ENCODE peak calls at places on chromosomes 11 and 22, in four cellular contexts. F, J, D and H are unnamed samples. For H3K4me1, the result is how much of the 10 kb centered on the place peaks cover.

GRCh38 chr11:35598254-35599125 is 19.8 kb upstream of the FJX1 start:
- DNase-seq in J (peak), F (no peak), D (no peak), H (no peak)

GRCh38 chr11:81036168-81036870 is 1595.5 kb upstream of the TENM4 start:
- DNase-seq in D (no peak), F (no peak), J (no peak), H (no peak)

GRCh38 chr11:2036863-2037486 is 39.3 kb upstream of the H19 start:
- DNase-seq in F (no peak), D (no peak), J (no peak), H (no peak)

GRCh38 chr11:30143098-30143705 is 87.6 kb upstream of the FSHB start:
- DNase-seq in F (no peak), J (peak), D (no peak), H (no peak)

GRCh38 chr11:24585192-24585591 is 88.3 kb downstream of the LUZP2 start:
- DNase-seq in F (no peak), D (no peak), J (peak), H (no peak)

GRCh38 chr11:72584293-72584921 is 89.8 kb downstream of the PDE2A start:
- DNase-seq in D (no peak), J (peak), F (no peak), H (peak)

GRCh38 chr22:49244466-49245420 is 582.9 kb downstream of the BRD1 start:
- DNase-seq in F (peak), D (no peak), J (no peak), H (no peak)

GRCh38 chr11:65586676-65587075 is 8.9 kb downstream of the KCNK7 start:
- DNase-seq in D (no peak), J (no peak), F (no peak), H (no peak)

GRCh38 chr22:21098099-21098671 is 52.4 kb downstream of the LRRC74B start:
- DNase-seq in D (no peak), J (no peak), F (peak), H (no peak)

GRCh38 chr11:82718307-82718706 is 15.4 kb downstream of the FAM181B start:
- DNase-seq in D (no peak), J (peak), F (no peak), H (no peak)

GRCh38 chr11:8720868-8721739 is 38.5 kb downstream of the RPL27A start:
- DNase-seq in J (no peak), F (no peak), D (no peak), H (no peak)

GRCh38 chr11:123549901-123550619 is 104.4 kb downstream of the SCN3B start:
- DNase-seq in D (no peak), F (peak), J (peak), H (no peak)

GRCh38 chr11:118434553-118435232 is 1.6 kb upstream of the KMT2A start:
- DNase-seq in J (peak), D (peak), F (peak), H (no peak)

DNA sequence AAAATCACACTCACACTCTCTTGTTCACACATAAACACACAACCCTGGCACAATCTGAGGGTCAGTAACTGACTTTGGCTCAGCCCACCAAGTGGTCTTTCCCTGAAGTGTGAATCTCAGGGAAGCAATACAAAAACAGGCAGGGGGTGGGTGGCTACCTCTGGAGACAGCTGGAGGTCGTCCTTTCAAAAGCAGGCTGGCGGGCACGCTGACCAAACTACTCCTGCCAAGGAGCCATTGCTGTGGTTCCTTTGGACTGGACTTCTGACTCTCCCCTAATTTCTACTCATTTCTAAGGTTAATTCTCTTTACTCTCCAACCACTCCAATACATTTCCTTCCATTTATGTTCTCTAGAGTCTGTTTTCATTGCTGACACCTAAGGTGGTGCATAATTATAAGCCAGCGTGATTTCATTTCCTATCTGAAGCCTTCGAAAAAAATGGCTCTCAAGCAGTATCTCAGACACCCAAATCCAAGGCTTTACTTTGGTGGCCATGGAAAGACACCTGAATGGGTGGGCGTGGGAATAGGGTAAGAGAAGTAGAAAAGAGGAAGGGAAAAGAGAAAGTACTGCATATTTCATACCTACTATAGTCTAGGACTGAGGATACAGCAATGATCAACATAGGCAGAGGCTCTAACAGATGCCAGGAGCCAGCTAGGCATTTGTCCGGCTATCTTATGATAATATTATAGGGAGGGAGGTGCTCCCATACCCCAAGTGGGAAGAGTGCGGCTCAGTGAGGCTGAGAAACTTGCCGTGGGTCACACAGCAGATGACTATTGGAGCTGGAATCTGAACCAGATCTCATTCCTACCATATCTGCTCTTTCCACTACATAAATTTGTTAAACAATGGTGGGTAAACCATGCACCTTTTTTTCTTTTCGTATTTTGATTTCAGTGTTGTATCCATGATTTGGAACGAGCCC is 22.0 kb downstream of the FZD4 start:
- DNase-seq in J (no peak), F (no peak), D (no peak), H (no peak)
- H3K4me1 ChIP-seq in J (under half), F (under half), D (under half), H (under half)

GRCh38 chr11:17918049-17918605 is 94.7 kb downstream of the SERGEF start:
- DNase-seq in D (no peak), J (no peak), F (no peak), H (no peak)

GRCh38 chr11:17924713-17925112 is 88.1 kb downstream of the SERGEF start:
- DNase-seq in F (no peak), D (no peak), J (no peak), H (no peak)

GRCh38 chr11:17921620-17922473 is 91.0 kb downstream of the SERGEF start:
- DNase-seq in D (no peak), J (peak), F (no peak), H (no peak)

GRCh38 chr11:17923213-17923612 is 89.6 kb downstream of the SERGEF start:
- DNase-seq in J (no peak), D (no peak), F (no peak), H (no peak)

GRCh38 chr11:17922474-17922788 is 90.4 kb downstream of the SERGEF start:
- DNase-seq in J (no peak), D (no peak), F (no peak), H (no peak)
- H3K4me1 ChIP-seq in J (under half), D (under half), F (under half), H (under half)

GRCh38 chr11:706439-706956 is 467 bp downstream of the EPS8L2 start:
- DNase-seq in J (peak), D (no peak), F (no peak), H (peak)

GRCh38 chr11:704799-705645 is 1.0 kb upstream of the EPS8L2 start:
- DNase-seq in D (peak), J (no peak), F (no peak), H (peak)

GRCh38 chr11:704189-704798 is 1.7 kb upstream of the EPS8L2 start:
- DNase-seq in F (no peak), D (no peak), J (no peak), H (peak)

GRCh38 chr11:706957-707816 is 1.2 kb downstream of the EPS8L2 start:
- DNase-seq in J (no peak), F (no peak), D (no peak), H (peak)

GRCh38 chr11:705646-706438 is at the start of gene EPS8L2:
- DNase-seq in F (no peak), J (no peak), D (no peak), H (peak)
- H3K4me1 ChIP-seq in F (half or more), J (under half), D (under half), H (under half)

DNA sequence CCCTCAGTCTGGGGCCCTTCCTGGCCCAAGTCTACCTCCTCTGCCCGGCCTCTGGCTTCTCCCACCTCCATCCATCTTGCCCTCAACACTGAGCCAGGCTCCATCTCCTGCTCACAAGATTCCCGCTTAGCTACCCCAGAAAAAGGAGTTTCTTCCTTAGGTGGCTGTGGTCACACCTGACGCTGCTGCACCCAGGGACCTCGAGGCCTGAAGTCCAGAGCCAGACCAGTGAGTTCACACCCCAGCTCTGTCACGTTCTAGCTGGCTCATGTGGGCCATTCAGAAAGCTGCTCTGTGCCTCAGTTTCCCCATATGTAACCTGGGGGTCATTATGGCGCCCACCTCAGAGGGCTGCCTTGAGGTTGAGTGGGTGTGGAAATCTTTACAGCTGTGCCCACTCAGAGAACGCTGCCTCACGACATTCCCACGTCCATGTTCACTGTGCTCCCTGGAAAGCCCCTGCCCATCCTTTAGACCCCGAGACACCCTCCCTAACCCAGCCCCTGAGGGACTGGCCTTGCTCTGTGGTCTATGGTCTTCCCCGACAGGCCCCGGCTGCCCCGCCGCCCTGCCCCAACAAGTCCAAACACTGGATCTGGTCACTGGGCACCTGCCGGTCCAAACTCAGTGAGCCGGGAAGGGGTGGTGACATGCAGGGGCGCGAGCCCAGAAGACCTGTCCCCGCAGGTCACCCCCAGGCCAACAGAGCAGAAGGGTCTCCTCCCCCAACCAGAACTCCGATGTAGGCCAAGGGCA is 9.8 kb downstream of the PLXNB2 start:
- DNase-seq in D (no peak), J (no peak), F (no peak), H (no peak)
- H3K4me1 ChIP-seq in D (under half), J (half or more), F (half or more), H (under half)

GRCh38 chr11:129770993-129771392 is 44.7 kb upstream of the TMEM45B start:
- DNase-seq in F (no peak), D (no peak), J (no peak), H (no peak)
- H3K4me1 ChIP-seq in F (under half), D (under half), J (under half), H (under half)

DNA sequence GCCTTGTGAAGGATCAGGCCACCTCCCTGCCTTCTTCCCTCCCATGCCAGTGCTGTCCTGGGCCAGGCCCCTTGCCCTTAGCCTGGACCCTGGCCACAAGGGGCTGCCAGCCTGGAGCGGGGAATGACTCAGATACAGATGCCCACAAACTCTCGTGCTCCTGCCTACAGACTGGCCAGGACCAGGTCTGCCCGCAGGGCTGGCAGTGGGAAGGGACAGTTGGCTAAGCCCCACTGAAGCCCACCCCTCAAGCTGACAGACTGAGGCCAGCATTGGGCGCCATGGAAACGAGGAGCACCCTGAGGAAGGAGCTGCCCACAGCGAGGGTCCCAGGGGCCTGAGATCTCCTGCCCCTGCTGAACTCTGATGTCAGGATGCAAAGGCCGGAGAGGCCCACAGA is 14.1 kb downstream of the SCUBE1 start:
- DNase-seq in J (no peak), F (no peak), D (no peak), H (no peak)
- H3K4me1 ChIP-seq in J (under half), F (under half), D (under half), H (under half)

DNA sequence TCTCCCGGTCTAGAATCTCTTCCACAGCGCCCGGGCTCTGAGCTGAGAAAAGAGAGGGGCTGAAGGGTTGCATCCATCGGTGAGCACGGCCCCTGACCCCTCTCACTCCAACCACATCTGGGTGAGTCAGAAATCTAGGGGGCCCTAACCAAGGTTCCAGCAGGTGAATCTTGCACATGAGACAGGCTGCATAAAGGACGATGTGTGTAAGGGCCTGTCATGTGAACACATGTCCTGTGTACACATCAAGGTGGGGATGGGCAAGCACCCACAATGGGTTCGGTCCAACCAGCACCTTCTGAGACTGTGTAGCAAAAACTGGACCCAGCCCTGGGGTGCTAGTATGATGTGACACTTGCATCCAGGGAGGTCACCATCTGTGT is 1.2 kb downstream of the BET1L start:
- DNase-seq in F (peak), D (peak), J (no peak), H (no peak)
- H3K4me1 ChIP-seq in F (half or more), D (under half), J (under half), H (under half)